ENCODE peak calls at places on chromosome 12, in six cellular contexts. N, V, Q, O, S and D are unnamed samples.

GRCh38 chr12:32917094-32917611 is 20.6 kb upstream of the PKP2 start:
- DNase-seq in N (peak; percentile 14), V (no peak), Q (peak; percentile 83), O (no peak), S (no peak), D (no peak)

GRCh38 chr12:57735952-57736742 is 2.4 kb downstream of the AGAP2 start:
- DNase-seq in N (no peak), V (no peak), Q (peak; percentile 30), O (peak; percentile 59), S (no peak), D (no peak)

GRCh38 chr12:56321027-56321426 is 5.2 kb upstream of the CNPY2 start:
- DNase-seq in N (no peak), V (no peak), Q (peak; percentile 58), O (no peak), S (no peak), D (no peak)

GRCh38 chr12:17139926-17140325 is 534.0 kb upstream of the LMO3 start:
- DNase-seq in N (no peak), V (no peak), Q (no peak), O (no peak), S (no peak), D (no peak)

GRCh38 chr12:101824831-101825230 is 5.9 kb downstream of the GNPTAB start:
- DNase-seq in N (no peak), V (no peak), Q (no peak), O (no peak), S (no peak), D (no peak)

GRCh38 chr12:61993734-61994345 is 266.4 kb upstream of the USP15 start:
- DNase-seq in N (peak; percentile 59), V (no peak), Q (peak; percentile 11), O (peak; percentile 30), S (no peak), D (no peak)

GRCh38 chr12:124917841-124918621 is 3.6 kb upstream of the UBC start:
- DNase-seq in N (no peak), V (no peak), Q (peak; percentile 50), O (no peak), S (no peak), D (no peak)

GRCh38 chr12:47361389-47362031 is 281.8 kb upstream of the AMIGO2 start:
- DNase-seq in N (peak; percentile 14), V (peak; percentile 52), Q (no peak), O (no peak), S (peak; percentile 61), D (peak; percentile 10)

GRCh38 chr12:3697311-3697870 is 55.5 kb downstream of the CRACR2A start:
- DNase-seq in N (peak; percentile 25), V (no peak), Q (peak; percentile 33), O (no peak), S (no peak), D (no peak)

GRCh38 chr12:47124451-47124850 is 44.7 kb upstream of the AMIGO2 start:
- DNase-seq in N (no peak), V (no peak), Q (peak; percentile 86), O (no peak), S (no peak), D (no peak)

GRCh38 chr12:124633954-124634352 is 66.5 kb upstream of the NCOR2 start:
- DNase-seq in N (no peak), V (no peak), Q (no peak), O (no peak), S (no peak), D (no peak)

GRCh38 chr12:51820721-51821422 is 27.6 kb downstream of the FIGNL2 start:
- DNase-seq in N (no peak), V (peak; percentile 83), Q (peak; percentile 37), O (peak; percentile 79), S (peak; percentile 80), D (peak; percentile 75)

GRCh38 chr12:104549820-104550480 is 93.2 kb downstream of the CHST11 start:
- DNase-seq in N (no peak), V (no peak), Q (peak; percentile 54), O (no peak), S (no peak), D (no peak)

GRCh38 chr12:120759591-120760348 is 34.1 kb downstream of the ACADS start:
- DNase-seq in N (no peak), V (no peak), Q (no peak), O (peak; percentile 86), S (no peak), D (no peak)

GRCh38 chr12:52555577-52555976 is 2.6 kb upstream of the KRT71 start:
- DNase-seq in N (no peak), V (no peak), Q (no peak), O (no peak), S (no peak), D (no peak)

GRCh38 chr12:76226397-76226796 is 121.8 kb downstream of the BBS10 start:
- DNase-seq in N (no peak), V (no peak), Q (peak; percentile 86), O (no peak), S (no peak), D (no peak)

GRCh38 chr12:128111951-128112350 is 155.0 kb upstream of the TMEM132C start:
- DNase-seq in N (no peak), V (no peak), Q (no peak), O (no peak), S (no peak), D (no peak)

GRCh38 chr12:25864287-25864686 is 94.2 kb upstream of the RASSF8 start:
- DNase-seq in N (no peak), V (no peak), Q (no peak), O (no peak), S (no peak), D (no peak)

GRCh38 chr12:121529184-121529583 is 51.6 kb downstream of the KDM2B start:
- DNase-seq in N (no peak), V (no peak), Q (no peak), O (no peak), S (no peak), D (no peak)

GRCh38 chr12:40375076-40375475 is 150.3 kb downstream of the LRRK2 start:
- DNase-seq in N (peak; percentile 7), V (no peak), Q (peak; percentile 12), O (no peak), S (no peak), D (no peak)

GRCh38 chr12:112927925-112928324 is 10.3 kb upstream of the OAS3 start:
- DNase-seq in N (no peak), V (no peak), Q (no peak), O (no peak), S (no peak), D (no peak)

GRCh38 chr12:62605972-62606371 is 139.3 kb downstream of the MON2 start:
- DNase-seq in N (no peak), V (no peak), Q (no peak), O (no peak), S (no peak), D (no peak)

GRCh38 chr12:39074063-39074462 is 168.7 kb upstream of the CPNE8 start:
- DNase-seq in N (no peak), V (no peak), Q (no peak), O (no peak), S (no peak), D (no peak)

GRCh38 chr12:85373045-85373444 is 93.0 kb downstream of the ALX1 start:
- DNase-seq in N (no peak), V (no peak), Q (no peak), O (no peak), S (no peak), D (no peak)

GRCh38 chr12:106304001-106304421 is 1.5 kb downstream of the TCP11L2 start:
- DNase-seq in N (no peak), V (no peak), Q (no peak), O (no peak), S (no peak), D (no peak)

GRCh38 chr12:111775205-111776193 is 8.8 kb downstream of the ALDH2 start:
- DNase-seq in N (peak; percentile 68), V (no peak), Q (peak; percentile 64), O (no peak), S (no peak), D (no peak)

GRCh38 chr12:31999692-32000091 is 40.5 kb downstream of the RESF1 start:
- DNase-seq in N (no peak), V (no peak), Q (no peak), O (no peak), S (no peak), D (no peak)

GRCh38 chr12:65894127-65894526 is 69.8 kb downstream of the HMGA2 start:
- DNase-seq in N (no peak), V (no peak), Q (no peak), O (no peak), S (no peak), D (no peak)

GRCh38 chr12:109736552-109737108 is 23.0 kb downstream of the FAM222A start:
- DNase-seq in N (peak; percentile 26), V (no peak), Q (peak; percentile 57), O (no peak), S (no peak), D (no peak)

GRCh38 chr12:14384783-14385638 is 19.5 kb downstream of the ATF7IP start:
- DNase-seq in N (peak; percentile 95), V (peak; percentile 28), Q (peak; percentile 97), O (peak; percentile 22), S (peak; percentile 51), D (no peak)

GRCh38 chr12:115102450-115102849 is 418.5 kb upstream of the TBX3 start:
- DNase-seq in N (no peak), V (no peak), Q (peak; percentile 5), O (no peak), S (no peak), D (no peak)

GRCh38 chr12:121915841-121916321 is 2.5 kb upstream of the CFAP251 start:
- DNase-seq in N (no peak), V (no peak), Q (peak; percentile 68), O (no peak), S (no peak), D (no peak)

GRCh38 chr12:102681309-102681708 is 200.9 kb upstream of the IGF1 start:
- DNase-seq in N (no peak), V (no peak), Q (no peak), O (no peak), S (no peak), D (no peak)

GRCh38 chr12:124786065-124786964 is 77.3 kb downstream of the SCARB1 start:
- DNase-seq in N (peak; percentile 89), V (no peak), Q (peak; percentile 92), O (peak; percentile 70), S (no peak), D (no peak)

GRCh38 chr12:22018860-22019259 is 27.2 kb upstream of the CMAS start:
- DNase-seq in N (no peak), V (no peak), Q (peak; percentile 35), O (no peak), S (no peak), D (no peak)

GRCh38 chr12:70043490-70044138 is 199.6 kb upstream of the CNOT2 start:
- DNase-seq in N (no peak), V (no peak), Q (peak; percentile 2), O (no peak), S (no peak), D (no peak)

GRCh38 chr12:18297883-18298282 is 36.6 kb downstream of the PIK3C2G start:
- DNase-seq in N (no peak), V (no peak), Q (no peak), O (no peak), S (no peak), D (no peak)

GRCh38 chr12:101018540-101018939 is 191.5 kb downstream of the SLC5A8 start:
- DNase-seq in N (peak; percentile 87), V (no peak), Q (peak; percentile 92), O (no peak), S (no peak), D (no peak)

GRCh38 chr12:51472984-51473383 is 48.4 kb downstream of the SLC4A8 start:
- DNase-seq in N (no peak), V (no peak), Q (no peak), O (no peak), S (no peak), D (no peak)